ENCODE peak calls at places on chromosomes 13 and 19, in four cellular contexts. Q, C, P and W are unnamed samples.

GRCh38 chr13:34943675-34944634 is 1.9 kb downstream of the NBEA start:
- DNase-seq in Q (no peak), C (no peak), P (no peak), W (no peak)

GRCh38 chr13:22077205-22077683 is 406.4 kb downstream of the FGF9 start:
- DNase-seq in Q (peak), C (no peak), P (no peak), W (no peak)

GRCh38 chr19:35908010-35908441 is at the start of gene TYROBP:
- DNase-seq in Q (no peak), C (no peak), P (no peak), W (no peak)

GRCh38 chr13:96710166-96710866 is 284.0 kb downstream of the OXGR1 start:
- DNase-seq in Q (no peak), C (peak), P (no peak), W (no peak)

GRCh38 chr19:35518313-35518712 is 4.9 kb upstream of the DMKN start:
- DNase-seq in Q (peak), C (no peak), P (no peak), W (no peak)

GRCh38 chr13:102312841-102313240 is 89.0 kb downstream of the FGF14 start:
- DNase-seq in Q (no peak), C (no peak), P (no peak), W (no peak)

GRCh38 chr19:23913931-23914330 is 755 bp upstream of the ZNF726 start:
- DNase-seq in Q (no peak), C (no peak), P (no peak), W (no peak)

GRCh38 chr13:30395192-30396158 is 26.8 kb upstream of the UBE2L5 start:
- DNase-seq in Q (peak), C (peak), P (peak), W (peak)

GRCh38 chr19:53537523-53538377 is at the start of gene ZNF331:
- DNase-seq in Q (peak), C (peak), P (peak), W (peak)

GRCh38 chr19:41408256-41408655 is 10.6 kb downstream of the BCKDHA start:
- DNase-seq in Q (no peak), C (peak), P (no peak), W (no peak)

GRCh38 chr19:48772503-48772953 is 17.2 kb downstream of the FGF21 start:
- DNase-seq in Q (no peak), C (no peak), P (no peak), W (no peak)

GRCh38 chr19:48372904-48373303 is 8.7 kb downstream of the SYNGR4 start:
- DNase-seq in Q (no peak), C (no peak), P (no peak), W (no peak)

GRCh38 chr19:41341669-41342490 is 11.8 kb downstream of the TGFB1 start:
- DNase-seq in Q (no peak), C (peak), P (no peak), W (no peak)

GRCh38 chr13:93680329-93680728 is 453.7 kb downstream of the GPC6 start:
- DNase-seq in Q (no peak), C (no peak), P (no peak), W (no peak)
- H3K14ac ChIP-seq in Q (no peak), C (no peak), P (no peak), W (no peak)

DNA sequence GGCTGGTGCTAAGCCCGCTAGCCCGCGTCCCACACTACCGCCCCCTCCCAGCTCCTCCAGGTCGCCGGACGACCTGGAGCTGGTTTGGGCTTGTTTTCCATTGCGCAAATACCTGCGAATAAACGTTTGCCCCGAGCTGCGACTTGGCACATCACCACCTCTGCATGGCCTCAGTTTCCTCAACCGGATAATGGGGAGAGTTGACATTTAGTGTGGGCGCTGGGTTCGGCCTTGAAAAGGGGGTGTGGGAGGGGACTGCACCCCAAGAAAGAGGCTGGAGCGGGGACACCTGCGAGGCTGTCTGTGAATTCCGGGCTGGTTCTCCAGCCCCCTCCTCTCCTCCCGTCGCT is 11.0 kb upstream of the JUND start:
- DNase-seq in Q (no peak), C (peak), P (peak), W (no peak)
- H2AK5ac ChIP-seq in Q (peak), C (no peak), P (no peak), W (peak)

DNA sequence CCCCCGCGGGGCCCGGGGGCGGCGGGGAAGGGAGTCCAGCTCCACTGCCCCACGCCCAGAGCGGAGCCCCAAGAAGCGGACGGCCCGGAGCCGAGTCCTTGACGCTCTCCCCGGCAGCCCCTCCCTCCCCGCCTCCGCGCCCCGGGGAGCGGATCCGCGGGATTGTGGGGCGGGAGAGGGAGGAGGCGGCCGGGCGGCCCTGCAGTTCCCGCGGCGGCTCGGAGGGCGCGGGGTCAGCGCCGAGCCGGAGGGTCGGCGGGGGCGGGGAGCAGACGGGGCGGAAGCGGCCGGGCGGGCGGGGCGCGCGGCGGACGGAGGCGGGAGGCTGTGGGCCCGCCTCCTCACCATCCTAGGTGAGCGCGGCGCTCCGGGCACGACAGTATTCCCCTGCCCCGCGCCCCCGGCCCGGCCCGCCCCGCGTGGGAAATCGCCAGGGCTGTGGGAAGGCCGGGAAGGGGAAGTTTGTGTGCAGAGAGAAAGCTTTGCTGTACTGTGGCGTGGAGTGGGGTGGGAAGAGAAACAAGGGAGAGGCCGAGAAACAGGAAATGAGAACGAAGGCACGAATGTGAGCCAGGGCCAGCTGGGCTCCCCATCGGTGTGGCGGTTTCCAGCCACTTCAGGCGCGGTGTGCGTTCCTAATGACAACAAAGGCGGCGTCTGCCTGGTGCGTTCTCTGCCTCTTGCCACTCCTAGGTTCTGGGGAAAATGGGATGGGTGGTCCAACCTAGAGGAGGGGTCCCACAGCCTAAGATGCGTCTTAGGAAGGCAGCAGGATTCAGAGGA is 1.3 kb upstream of the KLF12 start:
- DNase-seq in Q (peak), C (peak), P (peak), W (peak)
- H3K23ac ChIP-seq in Q (peak), C (no peak), P (no peak), W (peak)

GRCh38 chr19:51594774-51595109 is 23.7 kb downstream of the ZNF175 start:
- DNase-seq in Q (peak), C (no peak), P (no peak), W (peak)
- H3K14ac ChIP-seq in Q (peak), C (no peak), P (no peak), W (peak)

DNA sequence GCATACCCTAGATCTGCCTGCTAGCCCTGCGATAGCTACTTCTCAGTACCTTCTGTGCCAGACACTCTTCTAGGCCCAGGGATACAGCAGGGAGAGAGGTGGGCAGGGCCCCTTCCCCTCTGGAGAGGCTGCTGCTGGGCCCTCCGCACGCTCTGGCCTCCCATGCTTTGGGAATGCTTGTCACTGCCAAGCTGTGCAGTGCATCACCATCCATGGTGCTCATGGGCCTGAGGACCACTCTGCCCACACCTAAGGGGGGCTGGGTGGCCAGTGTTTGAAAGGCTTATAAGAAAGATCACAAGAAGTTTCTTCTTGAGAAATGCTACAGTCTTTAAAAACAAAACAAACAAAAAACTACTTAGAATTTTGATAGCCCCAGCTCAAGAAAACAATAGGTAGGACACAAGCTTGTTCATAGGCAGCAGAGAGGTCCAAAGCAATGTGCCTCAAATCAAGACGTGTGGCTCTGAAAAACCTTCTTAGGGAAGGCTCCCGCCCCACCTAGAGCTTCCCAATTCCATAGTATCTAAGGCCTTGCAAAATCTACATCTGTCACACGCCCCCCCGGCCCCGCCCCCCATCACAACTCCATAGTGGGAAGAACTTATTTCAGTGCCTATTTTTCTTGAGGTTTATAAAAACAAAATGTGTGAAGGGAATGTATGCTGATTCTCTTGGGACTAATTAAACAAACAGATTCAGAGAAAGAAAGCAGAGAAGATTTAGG is 145.8 kb downstream of the TM9SF2 start:
- DNase-seq in Q (no peak), C (no peak), P (no peak), W (no peak)
- H2AK5ac ChIP-seq in Q (no peak), C (no peak), P (no peak), W (no peak)

DNA sequence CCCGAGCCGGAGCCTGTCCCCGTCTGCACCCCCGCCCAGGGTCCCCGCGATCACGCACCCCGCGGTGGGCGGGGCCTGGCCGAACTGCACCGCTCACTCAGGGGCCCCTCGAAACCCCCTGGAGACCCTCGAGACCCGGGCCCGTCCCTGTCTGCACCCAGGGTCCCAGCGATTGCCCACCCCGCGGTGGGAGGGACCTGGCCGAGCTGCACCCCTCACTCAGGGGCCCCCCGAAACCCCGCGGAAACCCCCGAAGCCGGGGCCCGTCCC is 523 bp downstream of the LMNB2 start:
- DNase-seq in Q (no peak), C (no peak), P (no peak), W (no peak)
- H3K23ac ChIP-seq in Q (no peak), C (no peak), P (no peak), W (no peak)

GRCh38 chr13:43874512-43875092 is 4.9 kb downstream of the CCDC122 start:
- DNase-seq in Q (peak), C (no peak), P (no peak), W (no peak)
- H3K14ac ChIP-seq in Q (no peak), C (no peak), P (no peak), W (no peak)

GRCh38 chr13:46211521-46212351 is at the start of gene LRRC63:
- DNase-seq in Q (no peak), C (peak), P (peak), W (peak)
- H2AK5ac ChIP-seq in Q (no peak), C (no peak), P (no peak), W (no peak)